ENCODE peak calls at places on chromosomes 13 and 19, in five cellular contexts. W is stimulated activated CD8-positive, alpha-beta memory T cell treated with anti-CD3 and anti-CD28 coated beads, Interleukin-4, amount 100 ng/mL, for 4 hours; X is OCI-LY7; Y is ovary; F is NCI-H2081. G is an unnamed sample.

GRCh38 chr13:89470901-89471300 is 1799.7 kb downstream of the SLITRK5 start:
- DNase-seq in W (no peak), X (no peak), Y (no peak), F (no peak), G (no peak)

GRCh38 chr13:84917252-84917878 is 881.9 kb downstream of the SLITRK6 start:
- DNase-seq in W (no peak), X (peak), Y (no peak), F (peak), G (no peak)

GRCh38 chr13:46592410-46592809 is 39.4 kb downstream of the LRCH1 start:
- DNase-seq in W (no peak), X (no peak), Y (no peak), F (no peak), G (no peak)

GRCh38 chr13:109971006-109971744 is 184.8 kb upstream of the IRS2 start:
- DNase-seq in W (no peak), X (no peak), Y (no peak), F (no peak), G (no peak)

GRCh38 chr19:47726467-47726866 is 13.2 kb downstream of the EHD2 start:
- DNase-seq in W (no peak), X (no peak), Y (no peak), F (no peak), G (no peak)

GRCh38 chr19:2856457-2857055 is 10.6 kb upstream of the ZNF556 start:
- DNase-seq in W (no peak), X (no peak), Y (no peak), F (no peak), G (no peak)

GRCh38 chr13:49319555-49320350 is 72.0 kb downstream of the CDADC1 start:
- DNase-seq in W (no peak), X (peak), Y (no peak), F (no peak), G (no peak)

GRCh38 chr19:51448011-51448744 is 10.1 kb downstream of the SIGLEC8 start:
- DNase-seq in W (no peak), X (no peak), Y (no peak), F (no peak), G (no peak)

GRCh38 chr19:7650148-7650547 is 13.2 kb downstream of the STXBP2 start:
- DNase-seq in W (no peak), X (no peak), Y (no peak), F (no peak), G (no peak)

GRCh38 chr19:9128171-9128570 is 1.4 kb upstream of the OR7G3 start:
- DNase-seq in W (no peak), X (no peak), Y (no peak), F (no peak), G (peak)

GRCh38 chr13:50197705-50198104 is 182.5 kb downstream of the KCNRG start:
- DNase-seq in W (no peak), X (no peak), Y (no peak), F (no peak), G (no peak)

GRCh38 chr13:93413972-93414717 is 187.5 kb downstream of the GPC6 start:
- DNase-seq in W (no peak), X (no peak), Y (no peak), F (no peak), G (no peak)

GRCh38 chr13:97226788-97227627 is 4.9 kb downstream of the MBNL2 start:
- DNase-seq in W (no peak), X (peak), Y (peak), F (no peak), G (no peak)

GRCh38 chr19:10315335-10316214 is at the start of gene FDX2:
- DNase-seq in W (peak), X (peak), Y (peak), F (peak), G (peak)